ENCODE peak calls at places on chromosomes 5 and 9, in ten cellular contexts. Z, M, E, K, D, G, S, U, Q and X are unnamed samples.

GRCh38 chr9:129866373-129867137 is 31.3 kb downstream of the USP20 start:
- DNase-seq in D (no peak), U (no peak), S (no peak), Q (no peak), G (no peak), K (peak), E (peak), M (no peak), Z (no peak), X (no peak)

GRCh38 chr5:141811287-141812155 is 66.7 kb downstream of the PCDH1 start:
- DNase-seq in S (peak), D (no peak), U (peak), Z (peak), E (peak), G (no peak), Q (no peak), K (no peak), M (no peak), X (peak)

GRCh38 chr9:107504585-107505455 is 15.3 kb upstream of the KLF4 start:
- DNase-seq in D (no peak), M (no peak), G (no peak), E (no peak), K (peak), S (no peak), Q (no peak), U (peak), Z (no peak), X (no peak)

GRCh38 chr5:160479926-160480325 is 58.3 kb downstream of the PTTG1 start:
- DNase-seq in U (peak), S (no peak), G (no peak), D (no peak), E (no peak), Q (no peak), K (peak), Z (no peak), M (peak), X (no peak)

GRCh38 chr5:106017243-106017857 is 1653.4 kb downstream of the EFNA5 start:
- DNase-seq in U (no peak), Z (no peak), D (no peak), S (no peak), M (no peak), G (no peak), Q (no peak), K (no peak), E (no peak), X (no peak)

GRCh38 chr9:87787735-87788134 is 61.8 kb downstream of the CTSL start:
- DNase-seq in S (peak), Z (no peak), G (no peak), D (no peak), K (peak), E (no peak), M (no peak), Q (no peak), U (no peak), X (no peak)

GRCh38 chr5:56848206-56848605 is 32.9 kb downstream of the MAP3K1 start:
- DNase-seq in Q (no peak), Z (no peak), M (no peak), K (no peak), D (no peak), G (no peak), E (no peak), S (no peak), U (no peak), X (no peak)

GRCh38 chr9:37121881-37122280 is 1.5 kb downstream of the ZCCHC7 start:
- DNase-seq in D (no peak), S (no peak), M (no peak), Q (no peak), K (no peak), Z (no peak), E (no peak), U (peak), G (no peak), X (no peak)

GRCh38 chr5:16666861-16667481 is 50.2 kb upstream of the RETREG1 start:
- DNase-seq in G (no peak), K (peak), Z (no peak), D (no peak), S (no peak), Q (no peak), E (no peak), M (no peak), U (peak), X (no peak)

GRCh38 chr9:137168575-137168906 is 1.3 kb downstream of the LRRC26 start:
- DNase-seq in K (peak), G (no peak), U (no peak), Z (no peak), D (no peak), Q (no peak), E (no peak), M (no peak), S (no peak), X (no peak)

GRCh38 chr5:57033103-57033502 is 81.2 kb upstream of the MIER3 start:
- DNase-seq in Z (no peak), S (no peak), D (no peak), U (no peak), K (no peak), M (no peak), E (no peak), Q (no peak), G (no peak), X (no peak)

GRCh38 chr5:427415-428087 is 15.4 kb upstream of the EXOC3 start:
- DNase-seq in M (no peak), K (no peak), E (no peak), S (no peak), Q (no peak), Z (no peak), D (no peak), U (no peak), G (no peak), X (no peak)

GRCh38 chr5:150166193-150167162 is at the start of gene CDX1:
- DNase-seq in Q (no peak), G (no peak), K (no peak), Z (no peak), U (no peak), D (no peak), S (peak), M (no peak), E (no peak), X (no peak)

GRCh38 chr5:73867344-73868335 is 241.6 kb downstream of the ARHGEF28 start:
- DNase-seq in G (no peak), M (peak), Q (no peak), U (peak), S (no peak), E (no peak), D (no peak), Z (no peak), K (no peak), X (no peak)